ENCODE peak calls at places on chromosomes 12 and 14, in five cellular contexts. B, C, P, K and N are unnamed samples.

GRCh38 chr12:120249875-120250795 is 15.4 kb downstream of the PXN start:
- DNase-seq in C (no peak), K (no peak), B (no peak), P (no peak), N (no peak)

GRCh38 chr12:7017870-7018349 is 366 bp downstream of the LPCAT3 start:
- DNase-seq in C (no peak), K (peak; percentile 67), P (no peak), B (peak; percentile 81), N (peak; percentile 8)

GRCh38 chr14:89214221-89214965 is 202.6 kb downstream of the FOXN3 start:
- DNase-seq in K (no peak), B (peak; percentile 36), P (no peak), C (peak; percentile 86), N (no peak)

GRCh38 chr14:101583006-101583708 is 21.9 kb downstream of the DIO3 start:
- DNase-seq in P (no peak), B (no peak), C (no peak), K (no peak), N (no peak)

GRCh38 chr12:3697311-3697870 is 55.5 kb downstream of the CRACR2A start:
- DNase-seq in C (no peak), K (no peak), B (no peak), P (no peak), N (peak; percentile 36)

GRCh38 chr12:48980389-48980952 is 2.3 kb downstream of the WNT1 start:
- DNase-seq in K (peak; percentile 59), P (no peak), C (no peak), B (peak; percentile 62), N (no peak)

GRCh38 chr12:6866163-6866919 is 990 bp upstream of the TPI1 start:
- DNase-seq in P (no peak), B (no peak), C (no peak), K (peak; percentile 65), N (no peak)

GRCh38 chr12:70774055-70774454 is 136.8 kb upstream of the PTPRB start:
- DNase-seq in K (no peak), C (no peak), P (no peak), B (no peak), N (no peak)

GRCh38 chr14:51691176-51691575 is 39.5 kb downstream of the FRMD6 start:
- DNase-seq in B (no peak), P (no peak), K (no peak), C (no peak), N (peak; percentile 72)

GRCh38 chr12:6167327-6168280 is 32.6 kb upstream of the CD9 start:
- DNase-seq in B (no peak), K (peak; percentile 57), C (peak; percentile 30), P (peak; percentile 62), N (peak; percentile 99)

GRCh38 chr14:95663226-95663797 is 22.9 kb upstream of the TCL1B start:
- DNase-seq in B (no peak), C (no peak), K (no peak), P (peak; percentile 49), N (no peak)

GRCh38 chr14:32559048-32559447 is 229.9 kb downstream of the AKAP6 start:
- DNase-seq in P (no peak), C (no peak), K (no peak), B (no peak), N (peak; percentile 19)

GRCh38 chr14:105866841-105867321 is 340.5 kb downstream of the TMEM121 start:
- DNase-seq in C (no peak), B (no peak), K (no peak), P (no peak), N (no peak)

GRCh38 chr14:97233319-97233980 is 436.3 kb downstream of the VRK1 start:
- DNase-seq in P (no peak), K (no peak), C (no peak), B (no peak), N (no peak)

GRCh38 chr12:86158956-86159355 is 97.2 kb downstream of the MGAT4C start:
- DNase-seq in B (no peak), K (no peak), P (no peak), C (no peak), N (peak; percentile 73)

GRCh38 chr12:26434299-26434915 is 239.0 kb downstream of the SSPN start:
- DNase-seq in B (peak; percentile 52), K (peak; percentile 41), P (no peak), C (peak; percentile 48), N (peak; percentile 68)

GRCh38 chr14:22600027-22600426 is 1.9 kb downstream of the ABHD4 start:
- DNase-seq in P (no peak), C (no peak), K (no peak), B (no peak), N (no peak)

GRCh38 chr12:28611501-28611900 is 421.2 kb downstream of the CCDC91 start:
- DNase-seq in C (no peak), P (no peak), B (no peak), K (no peak), N (no peak)

GRCh38 chr12:109987615-109988014 is 8.6 kb downstream of the GIT2 start:
- DNase-seq in K (no peak), P (no peak), B (no peak), C (no peak), N (peak; percentile 90)

GRCh38 chr12:99200711-99201384 is 446.7 kb upstream of the GARIN6 start:
- DNase-seq in C (no peak), K (no peak), B (no peak), P (no peak), N (no peak)

GRCh38 chr14:44040561-44040960 is 466.5 kb downstream of the FSCB start:
- DNase-seq in K (no peak), P (no peak), B (no peak), C (no peak), N (no peak)

GRCh38 chr12:113287146-113287898 is 47.6 kb downstream of the SLC8B1 start:
- DNase-seq in C (no peak), K (no peak), P (no peak), B (no peak), N (no peak)

GRCh38 chr14:92397140-92397815 is 74.3 kb downstream of the SLC24A4 start:
- DNase-seq in B (no peak), C (no peak), K (no peak), P (no peak), N (peak; percentile 62)

GRCh38 chr12:44433647-44434046 is 442.5 kb downstream of the NELL2 start:
- DNase-seq in C (no peak), P (no peak), K (no peak), B (no peak), N (no peak)

GRCh38 chr12:58310828-58311273 is 369.5 kb downstream of the ATP23 start:
- DNase-seq in B (no peak), P (no peak), K (peak; percentile 12), C (peak; percentile 28), N (peak; percentile 99)

GRCh38 chr12:8692573-8692972 is 5.2 kb upstream of the RIMKLB start:
- DNase-seq in P (no peak), K (no peak), C (no peak), B (peak; percentile 56), N (peak; percentile 71)

GRCh38 chr14:51929156-51929555 is 60.2 kb upstream of the RTRAF start:
- DNase-seq in B (no peak), P (no peak), C (no peak), K (no peak), N (peak; percentile 76)

DNA sequence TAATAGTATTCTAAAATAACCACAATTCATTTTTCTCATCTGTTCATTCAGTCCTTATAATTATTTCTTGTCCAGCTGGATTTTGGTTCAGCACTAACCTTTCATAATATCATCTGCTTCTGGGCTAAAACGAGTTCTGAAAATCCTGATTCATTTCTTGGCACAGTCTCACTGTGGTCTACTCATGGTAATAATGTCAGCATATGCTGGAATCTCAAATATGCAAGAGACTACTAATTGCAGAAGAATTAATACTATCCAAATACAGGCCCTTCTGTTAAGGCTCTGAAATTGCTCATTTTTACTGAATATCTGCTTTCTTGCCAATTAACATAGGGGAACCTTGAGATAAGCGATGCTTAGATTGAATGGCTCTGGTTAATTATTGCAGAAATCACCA is 597.1 kb downstream of the RPL10L start:
- DNase-seq in C (no peak), B (no peak), P (no peak), K (no peak), N (peak; percentile 79)
- TF ChIP-seq MXI1 in C (no peak), B (no peak), P (no peak), K (no peak), N (no peak)

GRCh38 chr12:52655251-52655650 is 3.2 kb upstream of the KRT2 start:
- DNase-seq in K (no peak), P (no peak), C (no peak), B (no peak), N (no peak)

GRCh38 chr12:52658196-52658595 is 6.2 kb upstream of the KRT2 start:
- DNase-seq in C (no peak), K (no peak), P (no peak), B (no peak), N (no peak)

GRCh38 chr12:52655720-52656124 is 3.7 kb upstream of the KRT2 start:
- DNase-seq in K (no peak), P (no peak), C (no peak), B (no peak), N (no peak)

GRCh38 chr12:52657305-52657902 is 5.4 kb upstream of the KRT2 start:
- DNase-seq in B (no peak), C (no peak), K (peak; percentile 26), P (no peak), N (no peak)

DNA sequence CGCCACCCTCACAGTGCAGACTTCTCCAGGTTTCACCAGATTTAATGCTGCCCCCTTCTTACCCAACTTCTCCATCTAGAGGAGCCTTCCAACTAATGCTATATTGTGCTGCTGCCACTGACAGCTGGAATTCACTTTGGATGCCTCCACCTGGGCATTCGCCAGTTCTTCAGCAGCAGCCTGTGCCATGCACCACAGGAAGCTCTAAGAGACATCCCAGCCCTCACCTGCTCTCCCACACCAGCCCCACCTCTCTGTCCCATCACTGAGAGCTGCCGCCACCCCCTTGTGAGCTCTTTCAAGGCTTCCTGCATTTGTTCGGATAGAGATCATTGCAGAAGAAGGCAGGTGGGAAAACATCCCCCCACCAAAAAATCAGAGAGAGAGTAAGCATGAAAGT is 4.6 kb upstream of the KRT2 start:
- DNase-seq in B (no peak), P (no peak), K (no peak), C (no peak), N (no peak)
- TF ChIP-seq MXI1 in B (no peak), P (no peak), K (no peak), C (no peak), N (no peak)

GRCh38 chr14:64812412-64812811 is 67.3 kb downstream of the SPTB start:
- DNase-seq in B (no peak), C (no peak), P (no peak), K (peak; percentile 38), N (no peak)
- TF ChIP-seq MXI1 in B (no peak), C (no peak), P (no peak), K (no peak), N (no peak)

DNA sequence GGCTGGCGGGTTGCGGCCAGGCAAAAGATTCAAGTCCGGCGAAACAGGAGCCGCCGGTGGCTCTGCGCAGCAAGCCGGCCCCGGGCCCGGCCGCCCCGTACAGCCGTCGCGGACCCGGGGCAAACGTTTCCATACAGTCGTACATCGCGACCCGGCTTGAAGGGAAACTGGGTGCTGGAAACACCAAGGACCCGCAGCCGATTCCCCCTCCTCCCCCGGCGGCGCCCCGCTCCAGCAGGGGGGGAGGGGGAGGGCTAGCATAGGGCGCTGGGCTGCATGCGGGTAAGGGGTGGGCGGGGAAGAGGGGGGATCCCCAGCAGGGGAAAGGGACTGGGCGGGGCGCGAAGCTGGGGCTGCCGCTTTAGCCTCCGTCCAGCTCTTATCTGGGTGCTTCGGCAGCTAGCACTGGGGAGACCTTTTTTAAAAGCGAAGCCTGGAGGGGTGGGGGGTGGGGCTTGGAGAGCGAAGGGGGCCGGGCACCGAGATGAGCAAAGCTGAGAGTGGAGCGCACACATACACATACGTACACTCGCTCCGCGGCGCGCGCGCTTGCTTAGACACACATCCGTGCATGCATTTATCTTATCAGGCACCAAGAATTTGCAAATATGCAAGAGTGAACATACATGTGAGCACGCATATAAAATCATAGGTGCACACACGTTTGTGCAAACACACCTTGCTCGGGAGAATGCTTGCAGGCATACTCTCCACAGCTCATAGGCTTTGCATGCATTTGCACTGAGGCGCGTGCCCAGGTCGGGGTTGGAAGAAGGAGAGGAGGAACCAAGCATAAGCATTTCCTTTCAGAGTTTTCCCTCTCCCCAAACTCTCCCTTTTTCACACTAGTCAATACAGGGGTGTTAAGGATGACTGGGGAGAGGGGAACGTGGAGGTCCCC is 11.8 kb downstream of the RARG start:
- DNase-seq in K (peak; percentile 82), P (no peak), B (peak; percentile 90), C (peak; percentile 38), N (peak; percentile 78)
- TF ChIP-seq MXI1 in K (no peak), P (no peak), B (peak; percentile 51), C (no peak), N (no peak)